ENCODE peak calls at places on chromosomes 4 and X, in eight cellular contexts. O, V, K, X, E, P, Q and T are unnamed samples.

GRCh38 chr4:113961322-113961698 is 18.1 kb downstream of the ARSJ start:
- DNase-seq in Q (no peak), E (no peak), V (no peak), O (no peak), X (peak; percentile 68), K (no peak), P (no peak), T (no peak)

GRCh38 chrX:155857561-155857960 is 23.6 kb upstream of the VAMP7 start:
- DNase-seq in O (no peak), E (no peak), P (no peak), X (no peak), V (peak; percentile 50), Q (no peak), K (no peak), T (no peak)

GRCh38 chr4:146379744-146380143 is 142.0 kb downstream of the SLC10A7 start:
- DNase-seq in Q (no peak), O (no peak), K (no peak), E (no peak), X (no peak), V (no peak), P (no peak), T (peak; percentile 27)

GRCh38 chrX:65697915-65698796 is 30.7 kb downstream of the MSN start:
- DNase-seq in E (peak; percentile 24), Q (peak; percentile 68), X (no peak), V (peak; percentile 79), O (peak; percentile 79), P (no peak), K (peak; percentile 84), T (no peak)

GRCh38 chrX:49155900-49156837 is 6.4 kb upstream of the MAGIX start:
- DNase-seq in O (peak; percentile 83), V (peak; percentile 80), E (peak; percentile 88), X (no peak), P (peak; percentile 92), K (peak; percentile 96), Q (peak; percentile 93), T (no peak)

GRCh38 chr4:147136308-147136707 is 190.6 kb upstream of the TTC29 start:
- DNase-seq in E (no peak), V (no peak), O (no peak), X (peak; percentile 61), P (no peak), K (peak; percentile 80), Q (no peak), T (no peak)

GRCh38 chr4:54882616-54883015 is 224.9 kb downstream of the KIT start:
- DNase-seq in Q (no peak), X (no peak), V (no peak), P (no peak), O (no peak), E (no peak), K (no peak), T (no peak)

GRCh38 chrX:24996096-24996709 is 19.6 kb downstream of the ARX start:
- DNase-seq in P (no peak), Q (no peak), V (no peak), K (no peak), X (no peak), E (no peak), O (no peak), T (no peak)

GRCh38 chr4:77905651-77906263 is 43.1 kb downstream of the MRPL1 start:
- DNase-seq in V (no peak), Q (no peak), P (no peak), E (no peak), O (no peak), X (no peak), K (no peak), T (no peak)

GRCh38 chrX:71228063-71228642 is 5.1 kb downstream of the GJB1 start:
- DNase-seq in P (no peak), V (no peak), X (no peak), K (no peak), Q (no peak), O (no peak), E (no peak), T (no peak)

GRCh38 chr4:16685536-16685935 is 212.9 kb downstream of the LDB2 start:
- DNase-seq in K (no peak), X (no peak), E (no peak), O (no peak), P (no peak), Q (no peak), V (no peak), T (no peak)

GRCh38 chr4:69813628-69814027 is 46.3 kb downstream of the SULT1E1 start:
- DNase-seq in Q (no peak), V (no peak), P (no peak), X (no peak), K (no peak), O (no peak), E (no peak), T (no peak)

GRCh38 chr4:112585977-112586736 is 50.6 kb downstream of the ZGRF1 start:
- DNase-seq in P (no peak), O (no peak), X (no peak), K (no peak), E (no peak), V (no peak), Q (no peak), T (no peak)

GRCh38 chr4:185710487-185710995 is 101.5 kb downstream of the SORBS2 start:
- DNase-seq in X (no peak), E (no peak), Q (no peak), O (no peak), P (no peak), K (no peak), V (no peak), T (no peak)

DNA sequence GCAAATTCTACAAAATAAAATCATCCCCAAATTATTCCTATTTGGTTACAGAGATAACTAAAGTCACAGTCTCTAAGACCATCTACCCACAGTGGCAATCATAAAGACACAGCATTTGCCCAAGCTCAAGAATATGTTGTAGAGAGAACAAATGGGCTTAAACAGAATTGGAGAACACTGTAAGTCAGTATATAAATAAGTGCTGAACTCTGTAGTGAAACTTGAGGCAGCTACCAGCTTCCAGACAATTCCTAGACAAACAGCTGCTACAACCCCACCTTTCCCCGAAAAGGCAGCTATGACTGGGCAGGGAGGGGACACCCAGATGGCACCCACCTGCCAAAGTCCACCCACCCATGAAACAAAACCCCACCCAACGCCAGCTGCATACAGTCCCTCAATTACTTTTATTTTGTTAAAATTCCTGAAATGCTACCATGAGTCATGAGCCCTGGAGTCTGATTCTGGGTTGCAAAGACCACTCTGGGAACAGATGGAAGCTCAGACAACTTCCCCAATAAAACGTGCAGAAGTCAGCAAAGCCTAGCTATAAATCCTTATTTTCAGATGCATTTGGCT is 24.4 kb downstream of the RELL1 start:
- DNase-seq in O (no peak), K (no peak), Q (no peak), E (no peak), X (no peak), V (no peak), P (no peak), T (no peak)
- H3K27ac ChIP-seq in O (no peak overlapping the region), K (no peak overlapping the region), Q (no peak overlapping the region), E (no peak overlapping the region), X (peak overlapping the region; percentile 13), V (no peak overlapping the region), P (peak overlapping the region; percentile 56), T (no peak overlapping the region)

GRCh38 chr4:156933633-156934258 is 37.9 kb downstream of the PDGFC start:
- DNase-seq in O (no peak), X (peak; percentile 49), Q (no peak), V (no peak), E (no peak), P (no peak), K (no peak), T (peak; percentile 99)
- H3K27ac ChIP-seq in O (no peak overlapping the region), X (peak overlapping the region; percentile 47), Q (no peak overlapping the region), V (no peak overlapping the region), E (no peak overlapping the region), P (no peak overlapping the region), K (no peak overlapping the region), T (peak overlapping the region; percentile 88)

GRCh38 chr4:119034276-119035008 is 101.2 kb upstream of the MYOZ2 start:
- DNase-seq in X (no peak), V (no peak), E (no peak), K (no peak), P (no peak), Q (no peak), O (no peak), T (no peak)
- H3K27ac ChIP-seq in X (no peak overlapping the region), V (no peak overlapping the region), E (no peak overlapping the region), K (no peak overlapping the region), P (peak overlapping the region; percentile 85), Q (peak overlapping the region; percentile 95), O (no peak overlapping the region), T (no peak overlapping the region)

DNA sequence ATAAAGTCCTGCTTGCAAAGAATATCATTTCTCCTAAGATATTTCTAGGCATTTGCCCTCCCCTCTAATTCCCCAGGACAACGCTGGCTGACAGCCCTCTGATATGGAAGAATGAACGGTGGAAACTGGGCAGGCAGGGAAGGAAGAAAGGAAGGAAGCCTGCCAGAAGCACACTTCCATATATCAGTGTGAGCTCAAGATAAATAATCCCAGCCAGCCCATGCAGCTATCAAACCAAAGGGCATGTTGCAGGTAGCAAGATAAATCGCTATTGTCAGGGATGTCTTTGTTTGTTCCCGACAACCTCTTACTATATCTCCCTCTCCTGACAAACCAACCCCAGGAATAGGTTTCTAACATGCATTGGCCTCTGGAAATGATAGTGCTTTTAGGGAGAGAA is 412.8 kb downstream of the HNRNPD start:
- DNase-seq in E (no peak), O (no peak), P (no peak), X (no peak), Q (no peak), V (no peak), K (no peak), T (no peak)
- H3K27ac ChIP-seq in E (no peak overlapping the region), O (no peak overlapping the region), P (no peak overlapping the region), X (no peak overlapping the region), Q (no peak overlapping the region), V (no peak overlapping the region), K (no peak overlapping the region), T (no peak overlapping the region)

DNA sequence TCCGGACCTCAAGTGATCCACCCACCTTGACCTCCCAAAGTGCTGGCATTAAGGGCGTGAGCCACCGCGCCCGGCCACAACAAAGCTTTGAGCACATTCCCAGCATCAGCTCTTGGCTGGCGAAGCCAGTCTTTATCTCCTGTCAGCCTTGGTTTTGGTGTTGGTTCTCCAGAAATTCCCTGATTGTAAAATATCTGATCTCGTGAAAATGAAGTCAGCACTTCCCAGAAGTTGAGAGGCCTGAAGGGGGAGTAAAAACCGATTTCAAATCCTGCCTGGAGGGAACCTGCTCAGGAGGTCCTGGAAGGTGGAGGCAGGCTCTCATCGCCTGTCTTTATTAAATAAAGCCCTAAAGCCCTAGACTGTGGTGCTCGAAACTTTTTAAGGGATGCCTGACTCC is 33.6 kb downstream of the PTTG2 start:
- DNase-seq in O (no peak), Q (no peak), V (no peak), X (no peak), K (no peak), E (no peak), P (no peak), T (no peak)
- H3K27ac ChIP-seq in O (no peak overlapping the region), Q (peak overlapping the region; percentile 62), V (peak overlapping the region; percentile 54), X (no peak overlapping the region), K (peak overlapping the region; percentile 55), E (no peak overlapping the region), P (peak overlapping the region; percentile 76), T (no peak overlapping the region)

GRCh38 chr4:131609039-131609438 is 1540.1 kb upstream of the PCDH10 start:
- DNase-seq in O (no peak), X (no peak), E (no peak), Q (no peak), P (no peak), V (no peak), K (no peak), T (no peak)

GRCh38 chr4:131613824-131614216 is 1535.3 kb upstream of the PCDH10 start:
- DNase-seq in K (no peak), X (no peak), Q (no peak), E (no peak), V (peak; percentile 91), O (no peak), P (no peak), T (no peak)

GRCh38 chr4:131613086-131613823 is 1535.8 kb upstream of the PCDH10 start:
- DNase-seq in P (no peak), K (no peak), X (no peak), O (no peak), E (no peak), V (no peak), Q (no peak), T (no peak)
- H3K27ac ChIP-seq in P (no peak overlapping the region), K (no peak overlapping the region), X (no peak overlapping the region), O (no peak overlapping the region), E (no peak overlapping the region), V (peak overlapping the region; percentile 61), Q (no peak overlapping the region), T (peak overlapping the region; percentile 3)